ENCODE peak calls at places on chromosomes 16 and 17, in seven cellular contexts. D, K, Q, Y, F, B and E are unnamed samples.

GRCh38 chr16:27556471-27556870 is 6.5 kb downstream of the KATNIP start:
- DNase-seq in D (no peak), K (no peak), Q (no peak), Y (no peak), F (no peak), B (peak; percentile 28), E (no peak)

GRCh38 chr17:75325827-75326586 is 36.8 kb upstream of the SLC25A19 start:
- DNase-seq in D (no peak), K (peak; percentile 35), Q (peak; percentile 35), Y (no peak), F (no peak), B (no peak), E (no peak)

GRCh38 chr17:61570118-61570517 is 20.9 kb downstream of the NACA2 start:
- DNase-seq in D (no peak), K (no peak), Q (peak; percentile 13), Y (peak; percentile 61), F (no peak), B (no peak), E (no peak)

GRCh38 chr17:10072086-10072485 is 126.3 kb downstream of the GAS7 start:
- DNase-seq in D (no peak), K (no peak), Q (no peak), Y (no peak), F (no peak), B (no peak), E (no peak)

GRCh38 chr17:69874220-69874670 is 200.8 kb upstream of the KCNJ16 start:
- DNase-seq in D (no peak), K (no peak), Q (peak; percentile 87), Y (no peak), F (no peak), B (no peak), E (no peak)

GRCh38 chr16:14302399-14303181 is 231.5 kb downstream of the MRTFB start:
- DNase-seq in D (no peak), K (peak; percentile 36), Q (no peak), Y (peak; percentile 61), F (no peak), B (no peak), E (no peak)

GRCh38 chr17:6090253-6090652 is 20.1 kb downstream of the WSCD1 start:
- DNase-seq in D (no peak), K (no peak), Q (no peak), Y (no peak), F (no peak), B (no peak), E (no peak)

GRCh38 chr17:82491533-82491932 is 28.0 kb upstream of the FOXK2 start:
- DNase-seq in D (no peak), K (no peak), Q (no peak), Y (no peak), F (no peak), B (no peak), E (no peak)

GRCh38 chr16:68345351-68345810 is 34.6 kb downstream of the PRMT7 start:
- DNase-seq in D (no peak), K (no peak), Q (peak; percentile 2), Y (no peak), F (no peak), B (no peak), E (no peak)

GRCh38 chr17:42049834-42050359 is 504 bp downstream of the C17orf113 start:
- DNase-seq in D (no peak), K (no peak), Q (no peak), Y (no peak), F (no peak), B (no peak), E (no peak)

GRCh38 chr17:39939588-39940419 is 12.3 kb downstream of the LRRC3C start:
- DNase-seq in D (no peak), K (peak; percentile 41), Q (peak; percentile 98), Y (peak; percentile 62), F (no peak), B (no peak), E (no peak)

GRCh38 chr16:53775821-53776431 is 72.0 kb downstream of the FTO start:
- DNase-seq in D (peak; percentile 75), K (peak; percentile 30), Q (peak; percentile 91), Y (peak; percentile 88), F (peak; percentile 73), B (peak; percentile 66), E (no peak)

GRCh38 chr16:1535391-1536291 is 2.2 kb downstream of the TMEM204 start:
- DNase-seq in D (no peak), K (no peak), Q (no peak), Y (no peak), F (no peak), B (no peak), E (no peak)

GRCh38 chr17:40779181-40779909 is 3.0 kb downstream of the KRT27 start:
- DNase-seq in D (no peak), K (no peak), Q (no peak), Y (peak; percentile 45), F (peak; percentile 72), B (no peak), E (no peak)

GRCh38 chr17:81083125-81083765 is 48.3 kb downstream of the BAIAP2 start:
- DNase-seq in D (peak; percentile 82), K (peak; percentile 57), Q (no peak), Y (no peak), F (peak; percentile 93), B (peak; percentile 85), E (no peak)

GRCh38 chr16:89395150-89396142 is 94.9 kb downstream of the ANKRD11 start:
- DNase-seq in D (peak; percentile 98), K (peak; percentile 91), Q (peak; percentile 98), Y (peak; percentile 88), F (peak; percentile 88), B (peak; percentile 91), E (no peak)

GRCh38 chr17:21841839-21842238 is 149.5 kb downstream of the KCNJ18 start:
- DNase-seq in D (no peak), K (no peak), Q (no peak), Y (no peak), F (no peak), B (no peak), E (no peak)

GRCh38 chr17:65290616-65291015 is 153.4 kb downstream of the RGS9 start:
- DNase-seq in D (no peak), K (no peak), Q (no peak), Y (no peak), F (no peak), B (no peak), E (no peak)

GRCh38 chr16:83356266-83356665 is 451.5 kb upstream of the HSBP1 start:
- DNase-seq in D (no peak), K (no peak), Q (peak; percentile 65), Y (peak; percentile 55), F (no peak), B (peak; percentile 57), E (no peak)

GRCh38 chr16:85250609-85251223 is 138.4 kb upstream of the CIBAR2 start:
- DNase-seq in D (no peak), K (no peak), Q (no peak), Y (no peak), F (no peak), B (no peak), E (no peak)

GRCh38 chr16:57656342-57656955 is 11.7 kb upstream of the ADGRG3 start:
- DNase-seq in D (no peak), K (no peak), Q (no peak), Y (no peak), F (no peak), B (no peak), E (no peak)

GRCh38 chr16:57657228-57657627 is 10.9 kb upstream of the ADGRG3 start:
- DNase-seq in D (no peak), K (no peak), Q (no peak), Y (no peak), F (no peak), B (no peak), E (no peak)

GRCh38 chr16:57652695-57653471 is 15.2 kb upstream of the ADGRG3 start:
- DNase-seq in D (no peak), K (no peak), Q (no peak), Y (no peak), F (no peak), B (no peak), E (no peak)

GRCh38 chr16:57651344-57652333 is 16.5 kb upstream of the ADGRG3 start:
- DNase-seq in D (no peak), K (no peak), Q (no peak), Y (no peak), F (no peak), B (no peak), E (no peak)

GRCh38 chr16:57653936-57654335 is 14.2 kb upstream of the ADGRG3 start:
- DNase-seq in D (peak; percentile 69), K (peak; percentile 48), Q (no peak), Y (no peak), F (no peak), B (no peak), E (no peak)
- H3K27ac ChIP-seq in D (no peak overlapping the region), K (peak overlapping the region; percentile 34), Q (no peak overlapping the region), Y (peak overlapping the region; percentile 25), F (no peak overlapping the region), B (no peak overlapping the region), E (peak overlapping the region; percentile 33)

DNA sequence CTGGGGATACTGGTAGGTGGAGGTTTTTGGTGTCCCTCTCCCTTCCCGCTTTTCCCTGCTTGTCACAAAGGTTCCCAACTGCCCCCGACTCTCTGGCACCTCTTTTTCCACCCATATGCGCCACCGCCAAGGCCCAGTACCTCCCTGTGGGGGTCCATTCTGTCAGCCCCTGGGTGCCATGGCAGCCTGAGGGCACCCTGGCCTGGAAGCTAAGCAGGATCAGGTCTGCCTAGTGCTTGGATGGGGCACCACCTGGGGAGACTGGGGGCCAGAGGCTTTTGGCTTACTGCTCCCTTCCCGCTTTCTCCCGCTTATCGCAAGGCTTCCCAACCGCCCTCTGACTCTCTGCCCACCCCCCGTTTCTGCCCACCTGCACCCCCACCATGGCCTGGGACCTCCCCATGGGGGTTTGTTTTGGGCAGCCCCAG is 2286.4 kb downstream of the TP53TG3F start:
- DNase-seq in D (peak; percentile 21), K (no peak), Q (no peak), Y (no peak), F (no peak), B (no peak), E (no peak)
- H3K9me3 ChIP-seq in D (no peaks in the 10 kb centered on the region), K (no peaks in the 10 kb centered on the region), Q (peaks cover 32% of the 10 kb centered on the region), Y (no peaks in the 10 kb centered on the region), F (peaks cover 51% of the 10 kb centered on the region), B (no peaks in the 10 kb centered on the region), E (no peaks in the 10 kb centered on the region)

GRCh38 chr17:36544320-36545092 is at the start of gene GGNBP2:
- DNase-seq in D (peak; percentile 95), K (peak; percentile 96), Q (peak; percentile 92), Y (peak; percentile 94), F (peak; percentile 92), B (peak; percentile 89), E (peak; percentile 78)
- TF ChIP-seq POLR2A in D (peak; percentile 87), K (peak; percentile 80), Q (peak; percentile 95), Y (peak; percentile 72), F (peak; percentile 92), B (peak; percentile 86), E (peak; percentile 92)

GRCh38 chr17:76542984-76543383 is 3.1 kb downstream of the PRCD start:
- DNase-seq in D (no peak), K (no peak), Q (no peak), Y (no peak), F (no peak), B (no peak), E (no peak)

GRCh38 chr17:76544916-76545365 is 5.1 kb downstream of the PRCD start:
- DNase-seq in D (no peak), K (peak; percentile 15), Q (no peak), Y (no peak), F (no peak), B (no peak), E (no peak)

GRCh38 chr17:76544123-76544915 is 4.5 kb downstream of the PRCD start:
- DNase-seq in D (peak; percentile 91), K (peak; percentile 56), Q (no peak), Y (no peak), F (no peak), B (no peak), E (no peak)

GRCh38 chr17:76542566-76542971 is 2.7 kb downstream of the PRCD start:
- DNase-seq in D (no peak), K (no peak), Q (no peak), Y (no peak), F (no peak), B (no peak), E (no peak)

GRCh38 chr17:76543482-76544122 is 3.8 kb downstream of the PRCD start:
- DNase-seq in D (peak; percentile 76), K (peak; percentile 19), Q (no peak), Y (no peak), F (no peak), B (no peak), E (no peak)
- H3K27ac ChIP-seq in D (peak overlapping the region; percentile 71), K (peak overlapping the region; percentile 86), Q (no peak overlapping the region), Y (no peak overlapping the region), F (peak overlapping the region; percentile 3), B (no peak overlapping the region), E (no peak overlapping the region)